ENCODE peak calls at places on chromosomes 16 and 17, in four cellular contexts. O is substantia nigra, X is cardiac fibroblast, Y is EH. E is an unnamed sample.

GRCh38 chr17:7444682-7445010 is 215 bp upstream of the CHRNB1 start:
- DNase-seq in O (no peak), X (no peak), Y (no peak), E (no peak)

GRCh38 chr17:27239584-27239983 is 54.3 kb upstream of the WSB1 start:
- DNase-seq in O (no peak), X (no peak), Y (no peak), E (no peak)

GRCh38 chr17:31397256-31397939 is 5.9 kb downstream of the RAB11FIP4 start:
- DNase-seq in O (no peak), X (no peak), Y (no peak), E (no peak)

GRCh38 chr17:68314916-68315535 is 23.7 kb downstream of the ARSG start:
- DNase-seq in O (no peak), X (peak; percentile 33), Y (no peak), E (no peak)

GRCh38 chr17:40063034-40063765 is 435 bp downstream of the THRA start:
- DNase-seq in O (peak; percentile 61), X (peak; percentile 33), Y (peak; percentile 35), E (peak; percentile 61)

GRCh38 chr17:17034496-17035066 is 7.7 kb upstream of the MPRIP start:
- DNase-seq in O (no peak), X (no peak), Y (no peak), E (no peak)

GRCh38 chr16:72300892-72301291 is 128.9 kb upstream of the PMFBP1 start:
- DNase-seq in O (no peak), X (no peak), Y (no peak), E (no peak)

GRCh38 chr16:87974190-87974589 is 23.0 kb downstream of the BANP start:
- DNase-seq in O (no peak), X (no peak), Y (no peak), E (no peak)

GRCh38 chr16:8675183-8676159 is 1.1 kb downstream of the ABAT start:
- DNase-seq in O (peak; percentile 3), X (no peak), Y (peak; percentile 4), E (no peak)

GRCh38 chr16:88720396-88720970 is 14.2 kb downstream of the CTU2 start:
- DNase-seq in O (no peak), X (no peak), Y (no peak), E (no peak)

GRCh38 chr17:49439673-49440571 is 25.2 kb upstream of the PHB1 start:
- DNase-seq in O (no peak), X (no peak), Y (peak; percentile 12), E (no peak)

GRCh38 chr17:68289473-68289872 is 1.5 kb downstream of the SLC16A6 start:
- DNase-seq in O (no peak), X (no peak), Y (no peak), E (no peak)

GRCh38 chr16:70496513-70496912 is 26.8 kb downstream of the COG4 start:
- DNase-seq in O (no peak), X (no peak), Y (no peak), E (no peak)

GRCh38 chr16:17793354-17793753 is 322.6 kb upstream of the XYLT1 start:
- DNase-seq in O (no peak), X (no peak), Y (no peak), E (no peak)

GRCh38 chr16:69199382-69199781 is 12.4 kb downstream of the SNTB2 start:
- DNase-seq in O (no peak), X (peak; percentile 73), Y (peak; percentile 54), E (peak; percentile 92)

GRCh38 chr16:54171855-54172537 is 114.6 kb downstream of the IRX3 start:
- DNase-seq in O (no peak), X (peak; percentile 58), Y (peak; percentile 52), E (peak; percentile 34)

GRCh38 chr17:14351493-14351892 is 50.6 kb downstream of the HS3ST3B1 start:
- DNase-seq in O (no peak), X (no peak), Y (peak; percentile 67), E (no peak)

GRCh38 chr17:58284613-58285421 is 4.1 kb upstream of the MPO start:
- DNase-seq in O (no peak), X (no peak), Y (no peak), E (no peak)

GRCh38 chr16:59013930-59014329 is 279.8 kb upstream of the GOT2 start:
- DNase-seq in O (no peak), X (no peak), Y (no peak), E (no peak)

GRCh38 chr16:86637744-86638143 is 59.4 kb downstream of the FOXL1 start:
- DNase-seq in O (no peak), X (no peak), Y (no peak), E (no peak)

GRCh38 chr17:43846963-43847369 is at the start of gene CD300LG:
- DNase-seq in O (no peak), X (no peak), Y (no peak), E (no peak)

GRCh38 chr17:36004604-36005003 is 3.3 kb upstream of the CCL15 start:
- DNase-seq in O (no peak), X (no peak), Y (no peak), E (no peak)

GRCh38 chr17:58228679-58229078 is 9.6 kb upstream of the MKS1 start:
- DNase-seq in O (no peak), X (no peak), Y (no peak), E (no peak)

GRCh38 chr16:51994597-51994996 is 552.3 kb downstream of the TOX3 start:
- DNase-seq in O (no peak), X (no peak), Y (peak; percentile 3), E (no peak)